ENCODE peak calls at places on chromosomes 1 and 21, in six cellular contexts. L is cerebellum, I is mucosa of gallbladder, F is midbrain, H is NCI-H460, D is AG09309. O is an unnamed sample.

GRCh38 chr21:43311303-43311817 is 115.6 kb downstream of the SIK1 start:
- DNase-seq in L (no peak), I (peak), F (no peak), H (no peak), D (no peak), O (no peak)

GRCh38 chr1:147781056-147781471 is 20.7 kb upstream of the GJA5 start:
- DNase-seq in L (no peak), I (no peak), F (no peak), H (no peak), D (no peak), O (no peak)

GRCh38 chr1:180953291-180953747 is 40.6 kb downstream of the KIAA1614 start:
- DNase-seq in L (peak), I (no peak), F (no peak), H (no peak), D (no peak), O (no peak)

GRCh38 chr1:117008675-117009074 is 7.1 kb downstream of the CD101 start:
- DNase-seq in L (no peak), I (no peak), F (no peak), H (no peak), D (no peak), O (no peak)

GRCh38 chr1:236753554-236753953 is 41.5 kb upstream of the MTR start:
- DNase-seq in L (peak), I (peak), F (no peak), H (peak), D (peak), O (no peak)

GRCh38 chr1:12851779-12852178 is 3.3 kb upstream of the HNRNPCL1 start:
- DNase-seq in L (no peak), I (no peak), F (no peak), H (no peak), D (no peak), O (no peak)

GRCh38 chr1:201721131-201722049 is 107.6 kb upstream of the IPO9 start:
- DNase-seq in L (no peak), I (no peak), F (no peak), H (no peak), D (no peak), O (no peak)

GRCh38 chr1:201267481-201268229 is 15.7 kb upstream of the PKP1 start:
- DNase-seq in L (no peak), I (no peak), F (no peak), H (no peak), D (peak), O (no peak)

GRCh38 chr1:108880850-108881249 is 4.1 kb downstream of the GPSM2 start:
- DNase-seq in L (no peak), I (no peak), F (no peak), H (no peak), D (no peak), O (no peak)

GRCh38 chr1:245765241-245766000 is 610.6 kb downstream of the KIF26B start:
- DNase-seq in L (peak), I (no peak), F (no peak), H (no peak), D (no peak), O (no peak)

GRCh38 chr1:244060117-244060516 is 9.0 kb downstream of the ZBTB18 start:
- DNase-seq in L (no peak), I (no peak), F (no peak), H (no peak), D (no peak), O (no peak)

GRCh38 chr1:83626603-83627002 is 372.3 kb downstream of the TTLL7 start:
- DNase-seq in L (peak), I (no peak), F (no peak), H (no peak), D (no peak), O (no peak)

GRCh38 chr1:10760566-10761502 is 35.6 kb downstream of the CASZ1 start:
- DNase-seq in L (no peak), I (no peak), F (no peak), H (no peak), D (no peak), O (no peak)

GRCh38 chr1:221532071-221532755 is 209.7 kb downstream of the DUSP10 start:
- DNase-seq in L (no peak), I (no peak), F (no peak), H (no peak), D (no peak), O (no peak)